ENCODE peak calls at places on chromosomes 13 and 19, in four cellular contexts. One of them, this sample, is unnamed.

GRCh38 chr13:109843695-109844094 is 57.3 kb upstream of the IRS2 start:
- DNase-seq in endodermal cell: no peak
- DNase-seq in psoas muscle: no peak
- DNase-seq in dorsolateral prefrontal cortex: no peak
- DNase-seq in this sample: no peak

GRCh38 chr19:42683917-42684513 is 56.3 kb downstream of the PSG3 start:
- DNase-seq in endodermal cell: peak
- DNase-seq in psoas muscle: no peak
- DNase-seq in dorsolateral prefrontal cortex: no peak
- DNase-seq in this sample: no peak

GRCh38 chr13:103731959-103732358 is 665.7 kb upstream of the SLC10A2 start:
- DNase-seq in endodermal cell: no peak
- DNase-seq in psoas muscle: no peak
- DNase-seq in dorsolateral prefrontal cortex: no peak
- DNase-seq in this sample: no peak

GRCh38 chr19:45973564-45974338 is at the start of gene NOVA2:
- DNase-seq in endodermal cell: peak
- DNase-seq in psoas muscle: peak
- DNase-seq in dorsolateral prefrontal cortex: peak
- DNase-seq in this sample: peak

GRCh38 chr19:11451942-11452813 is 16.7 kb downstream of the PRKCSH start:
- DNase-seq in endodermal cell: peak
- DNase-seq in psoas muscle: no peak
- DNase-seq in dorsolateral prefrontal cortex: no peak
- DNase-seq in this sample: no peak

GRCh38 chr13:110116072-110116487 is 190.9 kb downstream of the COL4A1 start:
- DNase-seq in endodermal cell: peak
- DNase-seq in psoas muscle: peak
- DNase-seq in dorsolateral prefrontal cortex: no peak
- DNase-seq in this sample: peak

GRCh38 chr19:1370579-1371361 is 12.9 kb upstream of the NDUFS7 start:
- DNase-seq in endodermal cell: no peak
- DNase-seq in psoas muscle: no peak
- DNase-seq in dorsolateral prefrontal cortex: no peak
- DNase-seq in this sample: no peak

GRCh38 chr13:40124648-40125045 is 469.2 kb downstream of the COG6 start:
- DNase-seq in endodermal cell: no peak
- DNase-seq in psoas muscle: no peak
- DNase-seq in dorsolateral prefrontal cortex: no peak
- DNase-seq in this sample: no peak

GRCh38 chr13:66359393-66359792 is 870.7 kb downstream of the PCDH9 start:
- DNase-seq in endodermal cell: no peak
- DNase-seq in psoas muscle: no peak
- DNase-seq in dorsolateral prefrontal cortex: no peak
- DNase-seq in this sample: no peak

GRCh38 chr13:45615501-45616101 is at the start of gene ERICH6B:
- DNase-seq in endodermal cell: peak
- DNase-seq in psoas muscle: no peak
- DNase-seq in dorsolateral prefrontal cortex: peak
- DNase-seq in this sample: no peak

GRCh38 chr19:1592023-1592754 is 476 bp downstream of the MBD3 start:
- DNase-seq in endodermal cell: peak
- DNase-seq in psoas muscle: peak
- DNase-seq in dorsolateral prefrontal cortex: peak
- DNase-seq in this sample: peak

GRCh38 chr13:98721825-98722510 is 30.5 kb downstream of the SLC15A1 start:
- DNase-seq in endodermal cell: no peak
- DNase-seq in psoas muscle: no peak
- DNase-seq in dorsolateral prefrontal cortex: no peak
- DNase-seq in this sample: no peak

GRCh38 chr13:29503041-29503837 is 92.2 kb downstream of the SLC7A1 start:
- DNase-seq in endodermal cell: peak
- DNase-seq in psoas muscle: no peak
- DNase-seq in dorsolateral prefrontal cortex: no peak
- DNase-seq in this sample: no peak

GRCh38 chr13:41008349-41008980 is 10.7 kb downstream of the ELF1 start:
- DNase-seq in endodermal cell: no peak
- DNase-seq in psoas muscle: no peak
- DNase-seq in dorsolateral prefrontal cortex: no peak
- DNase-seq in this sample: no peak

GRCh38 chr13:97978661-97979450 is 25.4 kb downstream of the IPO5 start:
- DNase-seq in endodermal cell: no peak
- DNase-seq in psoas muscle: no peak
- DNase-seq in dorsolateral prefrontal cortex: no peak
- DNase-seq in this sample: no peak

GRCh38 chr13:41821195-41821594 is 139.7 kb downstream of the VWA8 start:
- DNase-seq in endodermal cell: no peak
- DNase-seq in psoas muscle: no peak
- DNase-seq in dorsolateral prefrontal cortex: no peak
- DNase-seq in this sample: no peak

GRCh38 chr19:41997851-41998229 is 3.8 kb upstream of the ATP1A3 start:
- DNase-seq in endodermal cell: peak
- DNase-seq in psoas muscle: no peak
- DNase-seq in dorsolateral prefrontal cortex: peak
- DNase-seq in this sample: no peak

GRCh38 chr13:32384702-32385101 is 43.2 kb downstream of the N4BP2L1 start:
- DNase-seq in endodermal cell: no peak
- DNase-seq in psoas muscle: no peak
- DNase-seq in dorsolateral prefrontal cortex: no peak
- DNase-seq in this sample: no peak

GRCh38 chr19:16587031-16588023 is 15.1 kb upstream of the SLC35E1 start:
- DNase-seq in endodermal cell: peak
- DNase-seq in psoas muscle: no peak
- DNase-seq in dorsolateral prefrontal cortex: peak
- DNase-seq in this sample: peak

GRCh38 chr19:49098795-49099194 is 13.5 kb downstream of the SNRNP70 start:
- DNase-seq in endodermal cell: no peak
- DNase-seq in psoas muscle: no peak
- DNase-seq in dorsolateral prefrontal cortex: no peak
- DNase-seq in this sample: no peak

GRCh38 chr13:51241720-51242119 is 19.5 kb downstream of the FAM124A start:
- DNase-seq in endodermal cell: peak
- DNase-seq in psoas muscle: no peak
- DNase-seq in dorsolateral prefrontal cortex: no peak
- DNase-seq in this sample: peak

GRCh38 chr13:19157461-19157860 is 24.2 kb downstream of the TUBA3C start:
- DNase-seq in endodermal cell: no peak
- DNase-seq in psoas muscle: no peak
- DNase-seq in dorsolateral prefrontal cortex: no peak
- DNase-seq in this sample: no peak

GRCh38 chr13:44386932-44387556 is 13.4 kb downstream of the SERP2 start:
- DNase-seq in endodermal cell: no peak
- DNase-seq in psoas muscle: no peak
- DNase-seq in dorsolateral prefrontal cortex: no peak
- DNase-seq in this sample: no peak

GRCh38 chr19:35202722-35203674 is 25.5 kb downstream of the FAM187B start:
- DNase-seq in endodermal cell: peak
- DNase-seq in psoas muscle: no peak
- DNase-seq in dorsolateral prefrontal cortex: no peak
- DNase-seq in this sample: no peak

GRCh38 chr13:100148422-100148821 is 59.5 kb downstream of the PCCA start:
- DNase-seq in endodermal cell: no peak
- DNase-seq in psoas muscle: no peak
- DNase-seq in dorsolateral prefrontal cortex: no peak
- DNase-seq in this sample: no peak

GRCh38 chr13:112725346-112726017 is 35.6 kb downstream of the ATP11A start:
- DNase-seq in endodermal cell: peak
- DNase-seq in psoas muscle: peak
- DNase-seq in dorsolateral prefrontal cortex: peak
- DNase-seq in this sample: no peak

GRCh38 chr13:62781866-62782265 is 1366.2 kb upstream of the PCDH20 start:
- DNase-seq in endodermal cell: no peak
- DNase-seq in psoas muscle: no peak
- DNase-seq in dorsolateral prefrontal cortex: no peak
- DNase-seq in this sample: no peak

GRCh38 chr13:50144473-50145160 is 129.4 kb downstream of the KCNRG start:
- DNase-seq in endodermal cell: no peak
- DNase-seq in psoas muscle: no peak
- DNase-seq in dorsolateral prefrontal cortex: no peak
- DNase-seq in this sample: no peak

GRCh38 chr19:41373993-41374392 is 2.3 kb upstream of the TMEM91 start:
- DNase-seq in endodermal cell: no peak
- DNase-seq in psoas muscle: peak
- DNase-seq in dorsolateral prefrontal cortex: peak
- DNase-seq in this sample: peak

GRCh38 chr13:98581971-98582702 is 5.2 kb upstream of the STK24 start:
- DNase-seq in endodermal cell: no peak
- DNase-seq in psoas muscle: no peak
- DNase-seq in dorsolateral prefrontal cortex: no peak
- DNase-seq in this sample: no peak

GRCh38 chr19:27901078-27901477 is 1311.9 kb downstream of the UQCRFS1 start:
- DNase-seq in endodermal cell: no peak
- DNase-seq in psoas muscle: no peak
- DNase-seq in dorsolateral prefrontal cortex: no peak
- DNase-seq in this sample: no peak

GRCh38 chr19:38647966-38648788 is 728 bp downstream of the ACTN4 start:
- DNase-seq in endodermal cell: peak
- DNase-seq in psoas muscle: no peak
- DNase-seq in dorsolateral prefrontal cortex: no peak
- DNase-seq in this sample: no peak

GRCh38 chr13:48009298-48009697 is 8.2 kb upstream of the SUCLA2 start:
- DNase-seq in endodermal cell: no peak
- DNase-seq in psoas muscle: no peak
- DNase-seq in dorsolateral prefrontal cortex: no peak
- DNase-seq in this sample: peak

GRCh38 chr13:44293908-44294735 is 79.5 kb upstream of the SERP2 start:
- DNase-seq in endodermal cell: no peak
- DNase-seq in psoas muscle: no peak
- DNase-seq in dorsolateral prefrontal cortex: no peak
- DNase-seq in this sample: no peak

GRCh38 chr13:24252136-24252535 is 57.2 kb upstream of the C1QTNF9 start:
- DNase-seq in endodermal cell: no peak
- DNase-seq in psoas muscle: no peak
- DNase-seq in dorsolateral prefrontal cortex: no peak
- DNase-seq in this sample: no peak
- H3K27ac ChIP-seq in endodermal cell: no peak
- H3K27ac ChIP-seq in psoas muscle: no peak
- H3K27ac ChIP-seq in dorsolateral prefrontal cortex: peak
- H3K27ac ChIP-seq in this sample: peak

GRCh38 chr13:31114641-31115040 is 47.1 kb downstream of the HSPH1 start:
- DNase-seq in endodermal cell: peak
- DNase-seq in psoas muscle: no peak
- DNase-seq in dorsolateral prefrontal cortex: no peak
- DNase-seq in this sample: no peak
- H3K4me3 ChIP-seq in endodermal cell: no peak
- H3K4me3 ChIP-seq in psoas muscle: no peak
- H3K4me3 ChIP-seq in dorsolateral prefrontal cortex: no peak
- H3K4me3 ChIP-seq in this sample: no peak

GRCh38 chr19:47510516-47511127 is 4.2 kb downstream of the NAPA start:
- DNase-seq in endodermal cell: no peak
- DNase-seq in psoas muscle: no peak
- DNase-seq in dorsolateral prefrontal cortex: no peak
- DNase-seq in this sample: no peak
- TF ChIP-seq CTCF in endodermal cell: peak
- TF ChIP-seq CTCF in psoas muscle: no peak
- TF ChIP-seq CTCF in dorsolateral prefrontal cortex: no peak
- TF ChIP-seq CTCF in this sample: no peak

GRCh38 chr19:17824339-17824738 is 3.0 kb upstream of the INSL3 start:
- DNase-seq in endodermal cell: no peak
- DNase-seq in psoas muscle: no peak
- DNase-seq in dorsolateral prefrontal cortex: no peak
- DNase-seq in this sample: no peak
- H3K27ac ChIP-seq in endodermal cell: no peak
- H3K27ac ChIP-seq in psoas muscle: no peak
- H3K27ac ChIP-seq in dorsolateral prefrontal cortex: no peak
- H3K27ac ChIP-seq in this sample: no peak

DNA sequence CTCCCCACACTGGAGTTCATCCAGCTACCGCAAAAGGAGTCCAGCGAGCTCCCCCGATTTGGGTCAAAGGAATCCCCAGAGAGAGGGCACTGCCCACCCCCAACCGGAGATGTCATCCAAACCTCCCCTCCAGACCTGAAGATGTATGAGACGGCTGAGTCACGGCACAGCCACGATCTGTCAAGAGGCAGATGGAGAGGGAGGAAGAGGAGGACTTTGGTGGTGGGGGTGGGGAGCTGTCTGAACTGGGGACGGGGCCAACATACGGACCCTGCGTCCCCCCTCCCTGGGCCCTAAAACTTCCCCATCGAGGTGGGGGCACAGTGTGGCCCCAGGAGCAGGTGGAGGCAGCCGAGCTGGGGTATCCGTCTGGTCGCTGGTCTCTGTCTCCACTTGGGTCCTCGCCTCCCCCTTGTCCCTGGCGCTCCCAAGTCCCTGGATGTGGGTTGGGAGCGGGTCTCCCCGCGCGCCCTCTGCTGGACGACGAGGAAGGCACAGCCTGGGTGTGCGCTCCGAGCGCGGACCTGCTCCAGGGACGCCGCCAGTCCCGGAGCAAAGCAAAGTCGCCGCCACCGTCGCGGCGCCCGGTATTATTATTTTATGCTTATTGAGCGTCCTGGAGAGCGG is 3.8 kb downstream of the PDE4A start:
- DNase-seq in endodermal cell: peak
- DNase-seq in psoas muscle: peak
- DNase-seq in dorsolateral prefrontal cortex: peak
- DNase-seq in this sample: peak
- H3K4me3 ChIP-seq in endodermal cell: peak
- H3K4me3 ChIP-seq in psoas muscle: peak
- H3K4me3 ChIP-seq in dorsolateral prefrontal cortex: peak
- H3K4me3 ChIP-seq in this sample: peak

GRCh38 chr13:20192470-20193141 is at the start of gene GJB2:
- DNase-seq in endodermal cell: peak
- DNase-seq in psoas muscle: no peak
- DNase-seq in dorsolateral prefrontal cortex: no peak
- DNase-seq in this sample: peak

GRCh38 chr13:20190481-20191310 is 2.0 kb downstream of the GJB2 start:
- DNase-seq in endodermal cell: no peak
- DNase-seq in psoas muscle: no peak
- DNase-seq in dorsolateral prefrontal cortex: no peak
- DNase-seq in this sample: no peak

GRCh38 chr13:20193142-20193923 is 595 bp upstream of the GJB2 start:
- DNase-seq in endodermal cell: peak
- DNase-seq in psoas muscle: no peak
- DNase-seq in dorsolateral prefrontal cortex: no peak
- DNase-seq in this sample: no peak

GRCh38 chr13:20191311-20191901 is 1.3 kb downstream of the GJB2 start:
- DNase-seq in endodermal cell: peak
- DNase-seq in psoas muscle: peak
- DNase-seq in dorsolateral prefrontal cortex: no peak
- DNase-seq in this sample: peak

DNA sequence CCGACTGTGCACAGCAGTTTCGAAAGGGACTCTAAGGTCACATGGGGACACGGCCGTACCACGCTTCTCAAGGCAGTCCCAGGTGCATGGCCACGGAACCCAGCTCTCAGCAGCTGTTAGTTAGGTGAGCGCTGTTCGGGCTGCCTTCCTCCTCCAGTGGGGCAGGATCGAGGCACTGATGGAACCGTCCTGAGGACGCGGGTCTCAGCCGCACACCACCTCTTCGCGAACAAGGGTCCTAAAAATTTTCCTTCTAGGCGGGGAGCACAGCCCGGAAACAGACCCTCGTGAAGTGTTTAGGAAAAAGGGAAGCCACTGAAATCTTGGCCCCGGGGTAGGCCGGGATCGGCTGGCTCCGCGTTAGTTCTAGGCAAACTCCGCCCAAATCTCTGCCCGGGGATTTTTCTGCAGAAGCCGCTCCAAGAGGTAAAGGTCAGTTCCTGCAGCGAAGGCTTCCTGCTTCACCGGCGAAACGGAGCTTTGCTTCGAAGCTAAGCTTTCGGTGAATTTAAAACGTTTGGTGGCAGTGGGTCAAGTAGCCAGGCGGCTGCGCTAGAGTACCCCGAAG is 752 bp downstream of the GJB2 start:
- DNase-seq in endodermal cell: peak
- DNase-seq in psoas muscle: no peak
- DNase-seq in dorsolateral prefrontal cortex: no peak
- DNase-seq in this sample: peak
- TF ChIP-seq CTCF in endodermal cell: no peak
- TF ChIP-seq CTCF in psoas muscle: no peak
- TF ChIP-seq CTCF in dorsolateral prefrontal cortex: no peak
- TF ChIP-seq CTCF in this sample: no peak

This sample was measured in transverse colon.